ENCODE peak calls at places on chromosomes 1 and 21, in five cellular contexts. One of them, this sample, is unnamed.

GRCh38 chr1:20425622-20426021 is 60.4 kb downstream of the CAMK2N1 start:
- DNase-seq in GM12865: no peak
- DNase-seq in GM23248: no peak
- DNase-seq in AML-193: no peak
- DNase-seq in aorta: no peak
- DNase-seq in this sample: no peak

GRCh38 chr1:245512980-245513578 is 358.3 kb downstream of the KIF26B start:
- DNase-seq in GM12865: peak
- DNase-seq in GM23248: peak
- DNase-seq in AML-193: peak
- DNase-seq in aorta: no peak
- DNase-seq in this sample: no peak

GRCh38 chr1:244730153-244730933 is 77.4 kb downstream of the DESI2 start:
- DNase-seq in GM12865: peak
- DNase-seq in GM23248: peak
- DNase-seq in AML-193: no peak
- DNase-seq in aorta: peak
- DNase-seq in this sample: no peak

GRCh38 chr1:155014709-155015508 is 12.3 kb downstream of the ZBTB7B start:
- DNase-seq in GM12865: no peak
- DNase-seq in GM23248: no peak
- DNase-seq in AML-193: no peak
- DNase-seq in aorta: no peak
- DNase-seq in this sample: no peak

GRCh38 chr1:162772571-162773154 is 17.8 kb upstream of the HSD17B7 start:
- DNase-seq in GM12865: no peak
- DNase-seq in GM23248: peak
- DNase-seq in AML-193: no peak
- DNase-seq in aorta: no peak
- DNase-seq in this sample: no peak

GRCh38 chr1:164709541-164710287 is 150.7 kb downstream of the PBX1 start:
- DNase-seq in GM12865: no peak
- DNase-seq in GM23248: peak
- DNase-seq in AML-193: no peak
- DNase-seq in aorta: no peak
- DNase-seq in this sample: no peak

GRCh38 chr1:47510282-47510811 is 72.5 kb downstream of the FOXD2 start:
- DNase-seq in GM12865: no peak
- DNase-seq in GM23248: no peak
- DNase-seq in AML-193: no peak
- DNase-seq in aorta: no peak
- DNase-seq in this sample: no peak

GRCh38 chr1:200154069-200154767 is 126.7 kb downstream of the NR5A2 start:
- DNase-seq in GM12865: peak
- DNase-seq in GM23248: no peak
- DNase-seq in AML-193: peak
- DNase-seq in aorta: no peak
- DNase-seq in this sample: no peak

GRCh38 chr1:69524010-69524409 is 43.7 kb upstream of the LRRC7 start:
- DNase-seq in GM12865: no peak
- DNase-seq in GM23248: peak
- DNase-seq in AML-193: no peak
- DNase-seq in aorta: no peak
- DNase-seq in this sample: no peak

GRCh38 chr1:8213676-8214075 is 104.2 kb upstream of the SLC45A1 start:
- DNase-seq in GM12865: no peak
- DNase-seq in GM23248: no peak
- DNase-seq in AML-193: no peak
- DNase-seq in aorta: no peak
- DNase-seq in this sample: no peak

GRCh38 chr21:42120056-42120903 is 49.2 kb downstream of the UMODL1 start:
- DNase-seq in GM12865: peak
- DNase-seq in GM23248: no peak
- DNase-seq in AML-193: no peak
- DNase-seq in aorta: no peak
- DNase-seq in this sample: no peak

This sample was measured in Right ventricle myocardium inferior.